ENCODE peak calls at places on chromosome 9, in seven cellular contexts. V is gastrocnemius medialis, F is upper lobe of right lung, A is WERI-Rb-1, L is coronary artery, W is PC-9, H is A549. R is an unnamed sample.

GRCh38 chr9:127562841-127563523 is 49.1 kb upstream of the STXBP1 start:
- DNase-seq in V (no peak), F (peak; percentile 83), A (no peak), L (no peak), W (no peak), H (peak; percentile 71), R (peak; percentile 72)

GRCh38 chr9:4591123-4591500 is 71.0 kb upstream of the PLPP6 start:
- DNase-seq in V (no peak), F (no peak), A (no peak), L (no peak), W (no peak), H (no peak), R (no peak)

GRCh38 chr9:127065592-127065991 is 56.8 kb downstream of the ANGPTL2 start:
- DNase-seq in V (no peak), F (no peak), A (no peak), L (no peak), W (no peak), H (no peak), R (no peak)

GRCh38 chr9:124006448-124007156 is 5.0 kb upstream of the LHX2 start:
- DNase-seq in V (no peak), F (no peak), A (no peak), L (no peak), W (no peak), H (no peak), R (no peak)

GRCh38 chr9:109149722-109150121 is 17.3 kb downstream of the FRRS1L start:
- DNase-seq in V (no peak), F (no peak), A (no peak), L (no peak), W (no peak), H (no peak), R (no peak)

GRCh38 chr9:114276908-114277821 is 45.7 kb upstream of the ORM1 start:
- DNase-seq in V (peak; percentile 8), F (peak; percentile 40), A (peak; percentile 5), L (peak; percentile 62), W (peak; percentile 19), H (no peak), R (peak; percentile 10)

GRCh38 chr9:111627260-111627963 is 3.7 kb upstream of the DNAJC25 start:
- DNase-seq in V (no peak), F (no peak), A (no peak), L (no peak), W (no peak), H (no peak), R (no peak)

GRCh38 chr9:14096182-14096922 is 217.6 kb downstream of the NFIB start:
- DNase-seq in V (no peak), F (no peak), A (peak; percentile 31), L (no peak), W (no peak), H (peak; percentile 13), R (no peak)

GRCh38 chr9:123982535-123982934 is 29.0 kb upstream of the LHX2 start:
- DNase-seq in V (no peak), F (no peak), A (no peak), L (no peak), W (no peak), H (no peak), R (no peak)

GRCh38 chr9:37992924-37993349 is 76.1 kb downstream of the SHB start:
- DNase-seq in V (peak; percentile 29), F (no peak), A (no peak), L (no peak), W (no peak), H (no peak), R (no peak)

GRCh38 chr9:35754264-35754663 is at the start of gene MSMP:
- DNase-seq in V (no peak), F (no peak), A (no peak), L (no peak), W (no peak), H (no peak), R (no peak)

GRCh38 chr9:92294297-92294676 is 790 bp upstream of the IARS1 start:
- DNase-seq in V (peak; percentile 13), F (no peak), A (peak; percentile 58), L (no peak), W (peak; percentile 10), H (no peak), R (peak; percentile 41)

GRCh38 chr9:113570106-113570505 is 106.6 kb downstream of the RGS3 start:
- DNase-seq in V (peak; percentile 9), F (no peak), A (no peak), L (no peak), W (no peak), H (no peak), R (no peak)

GRCh38 chr9:37706290-37706689 is 47.3 kb upstream of the TRMT10B start:
- DNase-seq in V (no peak), F (no peak), A (no peak), L (no peak), W (no peak), H (no peak), R (no peak)

GRCh38 chr9:77944556-77945261 is 86.9 kb downstream of the GNAQ start:
- DNase-seq in V (no peak), F (peak; percentile 71), A (no peak), L (no peak), W (no peak), H (no peak), R (peak; percentile 66)

GRCh38 chr9:4069457-4070162 is 230.3 kb downstream of the GLIS3 start:
- DNase-seq in V (no peak), F (no peak), A (no peak), L (no peak), W (no peak), H (no peak), R (no peak)

GRCh38 chr9:105332471-105332870 is 88.0 kb downstream of the SLC44A1 start:
- DNase-seq in V (no peak), F (no peak), A (no peak), L (no peak), W (no peak), H (no peak), R (no peak)

GRCh38 chr9:133389562-133389961 is 13.4 kb downstream of the STKLD1 start:
- DNase-seq in V (no peak), F (no peak), A (no peak), L (no peak), W (no peak), H (no peak), R (no peak)

GRCh38 chr9:134208981-134209725 is 44.8 kb upstream of the RNU6ATAC start:
- DNase-seq in V (no peak), F (peak; percentile 48), A (no peak), L (no peak), W (no peak), H (no peak), R (peak; percentile 29)

GRCh38 chr9:82781965-82782392 is 281.0 kb downstream of the RASEF start:
- DNase-seq in V (no peak), F (no peak), A (no peak), L (no peak), W (no peak), H (no peak), R (no peak)

DNA sequence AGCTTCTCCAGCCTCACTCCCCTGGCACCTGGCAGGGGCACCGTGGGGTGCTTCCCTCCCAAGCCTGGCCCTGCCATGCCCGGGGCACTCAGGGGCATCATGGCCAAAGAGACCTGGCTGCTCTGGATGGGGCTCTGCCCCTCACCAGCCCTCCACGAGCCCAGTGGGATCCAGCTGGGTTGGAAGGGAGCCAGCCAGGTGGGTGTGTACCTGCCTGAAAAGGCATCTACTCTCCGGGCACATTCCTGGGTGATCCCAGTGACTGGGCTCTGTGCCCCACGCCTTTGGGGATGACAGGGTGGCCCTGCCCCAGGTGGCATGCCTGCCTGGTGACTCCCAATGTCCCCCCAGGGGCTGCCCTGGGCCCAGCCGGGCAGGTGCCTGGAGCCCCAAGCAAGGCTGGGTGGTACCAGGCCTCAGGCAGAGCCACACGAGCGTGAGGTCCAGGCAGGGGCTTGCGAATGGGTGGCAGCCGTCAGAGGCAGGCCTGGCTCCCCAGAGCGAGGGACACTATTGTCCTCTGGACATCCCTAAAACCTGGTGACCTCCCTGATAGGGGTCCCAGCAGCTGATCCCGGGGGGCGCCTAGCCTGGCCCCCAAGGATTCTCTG is 777 bp downstream of the GPSM1 start:
- DNase-seq in V (no peak), F (no peak), A (no peak), L (no peak), W (peak; percentile 94), H (no peak), R (peak; percentile 71)
- H3K4me3 ChIP-seq in V (peak overlapping the region; percentile 50), F (peak overlapping the region; percentile 69), A (peak overlapping the region; percentile 72), L (peak overlapping the region; percentile 82), W (peak overlapping the region; percentile 46), H (peak overlapping the region; percentile 89), R (peak overlapping the region; percentile 67)

GRCh38 chr9:88663766-88664419 is 128.9 kb downstream of the NXNL2 start:
- DNase-seq in V (no peak), F (no peak), A (no peak), L (no peak), W (no peak), H (no peak), R (no peak)
- H3K27ac ChIP-seq in V (no peak overlapping the region), F (no peak overlapping the region), A (no peak overlapping the region), L (no peak overlapping the region), W (no peak overlapping the region), H (no peak overlapping the region), R (no peak overlapping the region)

GRCh38 chr9:18437315-18438200 is 36.4 kb upstream of the ADAMTSL1 start:
- DNase-seq in V (no peak), F (no peak), A (peak; percentile 80), L (peak; percentile 74), W (peak; percentile 16), H (no peak), R (no peak)
- H3K4me3 ChIP-seq in V (peak overlapping the region; percentile 62), F (peak overlapping the region; percentile 43), A (peak overlapping the region; percentile 45), L (peak overlapping the region; percentile 69), W (peak overlapping the region; percentile 47), H (no peak overlapping the region), R (peak overlapping the region; percentile 51)

GRCh38 chr9:75890541-75891276 is at the start of gene PCSK5:
- DNase-seq in V (peak; percentile 76), F (peak; percentile 95), A (peak; percentile 96), L (peak; percentile 95), W (peak; percentile 89), H (peak; percentile 77), R (peak; percentile 93)
- H3K27ac ChIP-seq in V (peak within 1 kb of the TSS; percentile 72), F (peak within 1 kb of the TSS; percentile 85), A (peak within 1 kb of the TSS; percentile 63), L (peak within 1 kb of the TSS; percentile 96), W (peak within 1 kb of the TSS; percentile 92), H (peak within 1 kb of the TSS; percentile 61), R (peak within 1 kb of the TSS; percentile 89)

R was measured in lower lobe of right lung.